ENCODE peak calls at places on chromosomes 7 and 10, in six cellular contexts. P is tibial nerve, D is heart right ventricle, Y is neuronal stem cell, F is adrenal gland, A is brain microvascular endothelial cell. C is an unnamed sample.
A peak's percentile ranks its signal among the peaks of the same experiment; 100 is the strongest.

GRCh38 chr10:58919927-58920654 is 256.4 kb upstream of the PHYHIPL start:
- DNase-seq in A (peak; percentile 89), P (no peak), D (no peak), Y (no peak), F (no peak), C (no peak)

GRCh38 chr10:75295901-75296441 is 60.2 kb upstream of the COMTD1 start:
- DNase-seq in Y (no peak), F (peak; percentile 20), P (no peak), A (no peak), D (no peak), C (no peak)

GRCh38 chr7:44057849-44058758 is 7.3 kb downstream of the PGAM2 start:
- DNase-seq in D (no peak), P (no peak), F (peak; percentile 10), Y (no peak), A (no peak), C (no peak)

GRCh38 chr10:116748041-116748440 is 5.7 kb upstream of the HSPA12A start:
- DNase-seq in F (peak; percentile 47), Y (no peak), A (peak; percentile 47), D (no peak), P (no peak), C (no peak)

GRCh38 chr7:41472427-41473125 is 230.3 kb downstream of the INHBA start:
- DNase-seq in D (no peak), F (no peak), A (no peak), P (no peak), Y (no peak), C (no peak)

GRCh38 chr10:33001908-33002492 is 44.0 kb upstream of the ITGB1 start:
- DNase-seq in Y (no peak), F (no peak), A (no peak), D (no peak), P (no peak), C (no peak)

GRCh38 chr7:158810846-158811245 is 18.5 kb downstream of the ESYT2 start:
- DNase-seq in P (no peak), Y (no peak), F (no peak), A (no peak), D (no peak), C (no peak)

GRCh38 chr7:22591271-22591670 is 91.3 kb upstream of the STEAP1B start:
- DNase-seq in P (no peak), D (no peak), Y (no peak), A (no peak), F (no peak), C (no peak)

GRCh38 chr7:158617737-158618128 is 30.1 kb upstream of the PTPRN2 start:
- DNase-seq in D (no peak), Y (no peak), F (no peak), P (peak; percentile 26), A (peak; percentile 76), C (no peak)

GRCh38 chr10:103231047-103231551 is 14.6 kb upstream of the RPEL1 start:
- DNase-seq in P (no peak), D (no peak), F (no peak), A (peak; percentile 92), Y (peak; percentile 77), C (peak; percentile 55)

GRCh38 chr7:57426629-57427003 is 23.4 kb upstream of the ZNF716 start:
- DNase-seq in P (no peak), Y (no peak), F (no peak), A (no peak), D (no peak), C (no peak)

GRCh38 chr10:31004611-31005193 is 27.0 kb downstream of the ZNF438 start:
- DNase-seq in P (no peak), F (no peak), A (peak; percentile 73), Y (no peak), D (no peak), C (peak; percentile 56)

GRCh38 chr7:35263396-35263795 is 9.5 kb upstream of the TBX20 start:
- DNase-seq in D (peak; percentile 59), F (no peak), A (no peak), P (no peak), Y (no peak), C (no peak)

GRCh38 chr7:43586251-43586900 is 3.5 kb downstream of the STK17A start:
- DNase-seq in D (no peak), P (no peak), A (no peak), Y (no peak), F (no peak), C (no peak)

GRCh38 chr7:87853237-87853864 is 22.8 kb downstream of the SLC25A40 start:
- DNase-seq in A (no peak), F (no peak), Y (no peak), D (no peak), P (no peak), C (no peak)

GRCh38 chr10:33254556-33255160 is 79.8 kb downstream of the NRP1 start:
- DNase-seq in D (no peak), Y (no peak), P (no peak), A (no peak), F (no peak), C (no peak)

GRCh38 chr10:86950349-86950748 is 7.1 kb downstream of the MMRN2 start:
- DNase-seq in P (no peak), Y (no peak), A (no peak), D (no peak), F (no peak), C (no peak)

GRCh38 chr7:47318395-47319182 is 263.3 kb downstream of the TNS3 start:
- DNase-seq in P (no peak), F (no peak), D (no peak), A (no peak), Y (no peak), C (no peak)

GRCh38 chr7:108805808-108806397 is 236.2 kb downstream of the DNAJB9 start:
- DNase-seq in F (no peak), P (no peak), Y (no peak), D (no peak), A (peak; percentile 46), C (peak; percentile 77)

GRCh38 chr7:422191-422885 is 97.3 kb downstream of the PDGFA start:
- DNase-seq in A (no peak), Y (no peak), P (no peak), D (no peak), F (no peak), C (no peak)

GRCh38 chr7:39085590-39086049 is 107.9 kb downstream of the POU6F2 start:
- DNase-seq in D (no peak), Y (peak; percentile 62), P (no peak), A (peak; percentile 6), F (peak; percentile 20), C (no peak)

GRCh38 chr10:21173964-21174669 is 277.0 kb upstream of the NEBL start:
- DNase-seq in D (peak; percentile 45), P (no peak), A (no peak), F (peak; percentile 51), Y (peak; percentile 51), C (peak; percentile 76)

GRCh38 chr7:149638566-149639320 is 134.6 kb downstream of the ZNF467 start:
- DNase-seq in A (no peak), P (no peak), F (no peak), D (no peak), Y (no peak), C (no peak)

GRCh38 chr10:63562391-63562790 is 41.2 kb downstream of the REEP3 start:
- DNase-seq in A (no peak), P (no peak), F (no peak), D (no peak), Y (no peak), C (no peak)
- H3K36me3 ChIP-seq in A (no peaks in the 10 kb centered on the region), P (peaks cover 2% of the 10 kb centered on the region), F (no peaks in the 10 kb centered on the region), D (peaks cover 6% of the 10 kb centered on the region), Y (no peaks in the 10 kb centered on the region), C (no peaks in the 10 kb centered on the region)

GRCh38 chr7:4751398-4751947 is 23.9 kb upstream of the AP5Z1 start:
- DNase-seq in Y (no peak), A (no peak), D (no peak), F (no peak), P (no peak), C (no peak)

GRCh38 chr7:4754433-4755010 is 20.9 kb upstream of the AP5Z1 start:
- DNase-seq in P (no peak), F (no peak), Y (no peak), D (no peak), A (no peak), C (no peak)

GRCh38 chr7:4753610-4754432 is 21.6 kb upstream of the AP5Z1 start:
- DNase-seq in A (no peak), D (peak; percentile 84), Y (peak; percentile 61), P (peak; percentile 62), F (peak; percentile 77), C (peak; percentile 64)

GRCh38 chr7:4758111-4758510 is 17.3 kb upstream of the AP5Z1 start:
- DNase-seq in F (no peak), A (no peak), D (no peak), Y (no peak), P (no peak), C (no peak)

GRCh38 chr7:4755045-4755444 is 20.4 kb upstream of the AP5Z1 start:
- DNase-seq in F (no peak), A (no peak), P (no peak), D (no peak), Y (no peak), C (no peak)
- H3K36me3 ChIP-seq in F (peaks cover 58% of the 10 kb centered on the region), A (peaks cover 57% of the 10 kb centered on the region), P (peaks cover 68% of the 10 kb centered on the region), D (peaks cover 60% of the 10 kb centered on the region), Y (peaks cover 29% of the 10 kb centered on the region), C (peaks cover 37% of the 10 kb centered on the region)

GRCh38 chr10:5919568-5919967 is 29.5 kb downstream of the FBH1 start:
- DNase-seq in D (no peak), P (no peak), F (no peak), A (no peak), Y (no peak), C (no peak)

GRCh38 chr10:5927306-5927705 is 37.3 kb downstream of the FBH1 start:
- DNase-seq in A (no peak), F (no peak), P (no peak), Y (no peak), D (no peak), C (no peak)

GRCh38 chr10:5929442-5929841 is 39.4 kb downstream of the FBH1 start:
- DNase-seq in D (no peak), F (no peak), Y (no peak), P (no peak), A (no peak), C (no peak)

GRCh38 chr10:5921746-5922145 is 31.7 kb downstream of the FBH1 start:
- DNase-seq in Y (no peak), F (no peak), D (no peak), A (no peak), P (no peak), C (no peak)

DNA sequence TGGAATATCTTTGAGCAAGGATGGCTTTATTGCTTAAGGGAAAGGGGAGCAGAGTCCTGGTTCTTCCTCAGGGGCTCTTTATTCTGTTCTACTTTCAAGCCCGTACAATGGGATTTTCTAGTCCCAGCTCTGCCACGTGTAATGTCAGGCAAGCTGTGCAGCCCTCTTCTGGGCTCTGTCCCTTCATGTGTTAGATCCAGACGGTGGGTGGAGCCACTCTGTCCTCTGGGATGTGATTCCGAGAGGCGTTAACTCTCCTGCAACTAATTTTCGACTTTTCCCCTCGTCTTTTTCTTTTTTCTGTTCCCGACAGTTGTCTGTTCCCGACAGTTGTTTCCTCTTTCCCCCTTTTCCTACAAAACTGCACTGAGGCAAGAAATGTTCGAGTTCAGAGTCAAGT is 34.8 kb downstream of the FBH1 start:
- DNase-seq in Y (no peak), P (no peak), A (no peak), F (no peak), D (no peak), C (no peak)
- H3K36me3 ChIP-seq in Y (peaks cover 43% of the 10 kb centered on the region), P (peaks cover 96% of the 10 kb centered on the region), A (peaks cover 74% of the 10 kb centered on the region), F (peaks cover 98% of the 10 kb centered on the region), D (peaks cover 100% of the 10 kb centered on the region), C (peaks cover 79% of the 10 kb centered on the region)

DNA sequence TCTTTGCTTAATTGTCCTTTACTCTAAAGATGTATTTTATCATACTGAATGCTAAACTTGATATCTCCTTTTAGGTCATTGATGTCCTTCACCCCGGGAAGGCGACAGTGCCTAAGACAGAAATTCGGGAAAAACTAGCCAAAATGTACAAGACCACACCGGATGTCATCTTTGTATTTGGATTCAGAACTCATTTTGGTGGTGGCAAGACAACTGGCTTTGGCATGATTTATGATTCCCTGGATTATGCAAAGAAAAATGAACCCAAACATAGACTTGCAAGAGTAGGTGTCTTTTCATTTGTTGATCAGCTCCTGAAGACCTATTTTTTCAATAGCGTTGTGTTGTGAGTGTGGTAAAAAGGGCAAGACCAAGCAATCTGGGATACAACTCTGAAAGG is 1.8 kb downstream of the RPS24 start:
- DNase-seq in P (no peak), Y (no peak), F (no peak), D (no peak), A (no peak), C (no peak)
- H3K36me3 ChIP-seq in P (peaks cover 53% of the 10 kb centered on the region), Y (peaks cover 40% of the 10 kb centered on the region), F (peaks cover 53% of the 10 kb centered on the region), D (peaks cover 56% of the 10 kb centered on the region), A (peaks cover 53% of the 10 kb centered on the region), C (peaks cover 56% of the 10 kb centered on the region)

C was measured in A673.